ENCODE peak calls at places on chromosomes 2 and 18, in six cellular contexts. Q, Z, C, A, T and P are unnamed samples.

GRCh38 chr2:162916286-162916801 is 77.8 kb upstream of the KCNH7 start:
- DNase-seq in Q (no peak), Z (no peak), C (no peak), A (no peak), T (no peak), P (no peak)

GRCh38 chr2:223815884-223816570 is 21.4 kb downstream of the AP1S3 start:
- DNase-seq in Q (no peak), Z (no peak), C (no peak), A (no peak), T (no peak), P (no peak)

GRCh38 chr2:39424951-39425350 is 12.1 kb downstream of the MAP4K3 start:
- DNase-seq in Q (peak; percentile 16), Z (no peak), C (no peak), A (no peak), T (no peak), P (no peak)

GRCh38 chr2:132798334-132798733 is 128.3 kb upstream of the LYPD1 start:
- DNase-seq in Q (no peak), Z (no peak), C (no peak), A (no peak), T (no peak), P (no peak)

GRCh38 chr2:177030391-177031000 is 182.1 kb upstream of the HNRNPA3 start:
- DNase-seq in Q (no peak), Z (no peak), C (no peak), A (no peak), T (no peak), P (no peak)

GRCh38 chr2:10956006-10956790 is 44.5 kb downstream of the KCNF1 start:
- DNase-seq in Q (no peak), Z (no peak), C (no peak), A (no peak), T (no peak), P (no peak)

GRCh38 chr2:33322099-33322498 is 154.3 kb upstream of the RASGRP3 start:
- DNase-seq in Q (peak; percentile 80), Z (no peak), C (peak; percentile 28), A (no peak), T (no peak), P (no peak)

GRCh38 chr2:191251014-191251413 is 5.8 kb downstream of the MYO1B start:
- DNase-seq in Q (no peak), Z (no peak), C (no peak), A (no peak), T (no peak), P (no peak)

GRCh38 chr2:46439582-46439981 is 39.8 kb upstream of the TMEM247 start:
- DNase-seq in Q (no peak), Z (no peak), C (no peak), A (peak; percentile 71), T (no peak), P (no peak)

GRCh38 chr2:141528990-141529389 is 601.8 kb downstream of the LRP1B start:
- DNase-seq in Q (no peak), Z (no peak), C (peak; percentile 51), A (peak; percentile 56), T (no peak), P (no peak)

GRCh38 chr2:163802289-163802688 is 66.5 kb upstream of the FIGN start:
- DNase-seq in Q (no peak), Z (no peak), C (no peak), A (no peak), T (no peak), P (no peak)

GRCh38 chr2:128643221-128644065 is 324.8 kb upstream of the HS6ST1 start:
- DNase-seq in Q (no peak), Z (no peak), C (no peak), A (no peak), T (no peak), P (no peak)

GRCh38 chr18:70072678-70073077 is 125.0 kb upstream of the CD226 start:
- DNase-seq in Q (peak; percentile 50), Z (no peak), C (no peak), A (no peak), T (no peak), P (no peak)

GRCh38 chr18:73688851-73689659 is 458.6 kb downstream of the FBXO15 start:
- DNase-seq in Q (peak; percentile 98), Z (no peak), C (no peak), A (no peak), T (no peak), P (no peak)

GRCh38 chr2:200356306-200356705 is 49.8 kb downstream of the SPATS2L start:
- DNase-seq in Q (peak; percentile 53), Z (no peak), C (no peak), A (no peak), T (no peak), P (no peak)

GRCh38 chr2:102245266-102246151 is 58.7 kb downstream of the IL1RL2 start:
- DNase-seq in Q (peak; percentile 18), Z (no peak), C (no peak), A (no peak), T (no peak), P (no peak)

GRCh38 chr18:48543228-48543627 is 4.4 kb downstream of the CTIF start:
- DNase-seq in Q (no peak), Z (no peak), C (peak; percentile 77), A (no peak), T (no peak), P (no peak)

GRCh38 chr2:111227716-111228141 is 107.0 kb downstream of the BCL2L11 start:
- DNase-seq in Q (peak; percentile 65), Z (no peak), C (no peak), A (no peak), T (no peak), P (no peak)

GRCh38 chr2:233915133-233915532 is 2.0 kb upstream of the TRPM8 start:
- DNase-seq in Q (peak; percentile 3), Z (no peak), C (no peak), A (peak; percentile 20), T (no peak), P (no peak)

GRCh38 chr2:5915926-5916325 is 223.7 kb downstream of the SOX11 start:
- DNase-seq in Q (peak; percentile 54), Z (peak; percentile 87), C (peak; percentile 41), A (peak; percentile 40), T (no peak), P (peak; percentile 67)

GRCh38 chr2:204880928-204881327 is 335.7 kb downstream of the PARD3B start:
- DNase-seq in Q (no peak), Z (no peak), C (no peak), A (no peak), T (no peak), P (no peak)

GRCh38 chr2:95149397-95149984 is 10.2 kb downstream of the ZNF514 start:
- DNase-seq in Q (no peak), Z (no peak), C (no peak), A (no peak), T (no peak), P (no peak)

GRCh38 chr18:62131305-62131909 is 55.4 kb downstream of the PIGN start:
- DNase-seq in Q (peak; percentile 76), Z (peak; percentile 68), C (peak; percentile 57), A (peak; percentile 49), T (no peak), P (peak; percentile 67)
- TF ChIP-seq CTCF in Q (peak; percentile 98), Z (peak; percentile 74), C (peak; percentile 89), A (peak; percentile 93), T (peak; percentile 82), P (peak; percentile 90)

GRCh38 chr2:69298261-69298660 is 88.8 kb downstream of the GFPT1 start:
- DNase-seq in Q (peak; percentile 94), Z (no peak), C (no peak), A (no peak), T (no peak), P (no peak)
- TF ChIP-seq CTCF in Q (peak; percentile 2), Z (no peak), C (no peak), A (no peak), T (no peak), P (no peak)

GRCh38 chr2:34570266-34570872 is 971.3 kb upstream of the FAM98A start:
- DNase-seq in Q (no peak), Z (peak; percentile 70), C (peak; percentile 63), A (peak; percentile 35), T (no peak), P (no peak)
- TF ChIP-seq CTCF in Q (no peak), Z (peak; percentile 87), C (peak; percentile 85), A (peak; percentile 51), T (no peak), P (no peak)

DNA sequence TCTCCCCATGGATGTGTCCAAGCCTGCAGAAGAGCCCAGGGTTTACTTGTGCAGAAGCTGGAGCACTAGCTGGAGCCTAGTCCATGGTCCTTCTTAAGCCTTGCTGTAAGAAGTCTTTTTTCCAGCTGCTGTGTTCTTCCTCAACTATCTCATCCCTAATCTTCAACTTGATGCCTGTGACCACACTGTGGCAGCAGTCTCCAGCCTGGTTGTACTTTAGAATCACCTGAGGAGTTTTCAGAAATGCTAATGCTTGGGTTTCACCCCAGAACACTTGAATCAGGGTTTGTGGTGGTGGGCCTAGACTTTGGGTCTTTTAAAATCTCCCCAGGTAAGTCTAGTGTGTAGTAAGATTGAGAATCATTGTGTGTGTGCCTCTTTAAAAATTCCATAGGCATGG is 173.6 kb downstream of the ADCYAP1 start:
- DNase-seq in Q (no peak), Z (no peak), C (no peak), A (no peak), T (no peak), P (no peak)
- TF ChIP-seq CTCF in Q (no peak), Z (peak; percentile 28), C (no peak), A (no peak), T (no peak), P (no peak)

GRCh38 chr2:156325671-156326385 is 6.7 kb downstream of the NR4A2 start:
- DNase-seq in Q (no peak), Z (no peak), C (no peak), A (no peak), T (no peak), P (no peak)

GRCh38 chr2:156326488-156326887 is 6.0 kb downstream of the NR4A2 start:
- DNase-seq in Q (no peak), Z (no peak), C (no peak), A (no peak), T (no peak), P (no peak)

GRCh38 chr2:156329922-156330726 is 2.4 kb downstream of the NR4A2 start:
- DNase-seq in Q (no peak), Z (no peak), C (no peak), A (no peak), T (no peak), P (no peak)

GRCh38 chr2:156329031-156329921 is 3.2 kb downstream of the NR4A2 start:
- DNase-seq in Q (no peak), Z (no peak), C (no peak), A (no peak), T (peak; percentile 39), P (no peak)

DNA sequence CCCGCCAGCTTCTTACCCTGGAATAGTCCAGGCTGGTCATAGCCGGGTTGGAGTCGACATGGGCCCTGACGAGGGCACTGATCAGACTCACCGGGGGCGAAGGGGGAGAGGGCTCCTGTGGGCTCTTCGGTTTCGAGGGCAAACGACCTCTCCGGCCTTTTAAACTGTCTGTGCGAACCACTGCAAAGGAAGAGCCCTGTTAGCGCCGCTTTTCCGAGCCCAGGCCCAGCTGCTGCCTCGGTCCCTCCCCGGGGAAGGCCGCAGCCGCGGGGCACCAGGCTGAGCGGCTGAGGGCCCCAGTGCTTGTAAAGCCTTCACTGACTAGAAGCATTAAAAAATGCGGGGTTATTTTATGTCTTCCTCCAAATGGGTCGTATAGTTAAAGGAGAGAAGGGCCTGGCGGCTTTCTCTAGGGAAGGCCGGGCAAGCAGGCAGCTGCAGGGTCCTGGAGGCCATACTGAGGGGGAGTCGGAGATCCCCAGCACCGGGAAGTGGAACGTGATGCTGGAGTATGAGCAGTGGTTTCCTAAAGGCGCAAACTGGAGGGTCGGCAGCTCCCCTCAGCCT is 4.6 kb downstream of the NR4A2 start:
- DNase-seq in Q (no peak), Z (no peak), C (no peak), A (no peak), T (no peak), P (no peak)
- TF ChIP-seq CTCF in Q (no peak), Z (no peak), C (no peak), A (no peak), T (no peak), P (no peak)